ENCODE peak calls at places on chromosome 10, in six cellular contexts. One of them, this sample, is unnamed.

GRCh38 chr10:926075-926698 is 5.3 kb downstream of the LARP4B start:
- DNase-seq in heart left ventricle: no peak
- DNase-seq in suprapubic skin: no peak
- DNase-seq in NCI-H1105: no peak
- DNase-seq in CD8-positive, alpha-beta memory T cell: no peak
- DNase-seq in AG04450: no peak
- DNase-seq in this sample: peak; percentile 73

GRCh38 chr10:124719213-124719851 is 24.8 kb downstream of the FAM53B start:
- DNase-seq in heart left ventricle: peak; percentile 75
- DNase-seq in suprapubic skin: no peak
- DNase-seq in NCI-H1105: peak; percentile 32
- DNase-seq in CD8-positive, alpha-beta memory T cell: peak; percentile 57
- DNase-seq in AG04450: no peak
- DNase-seq in this sample: no peak

GRCh38 chr10:69446650-69447151 is 4.6 kb upstream of the TSPAN15 start:
- DNase-seq in heart left ventricle: no peak
- DNase-seq in suprapubic skin: no peak
- DNase-seq in NCI-H1105: no peak
- DNase-seq in CD8-positive, alpha-beta memory T cell: no peak
- DNase-seq in AG04450: peak; percentile 37
- DNase-seq in this sample: no peak

GRCh38 chr10:132570771-132571564 is 33.4 kb downstream of the INPP5A start:
- DNase-seq in heart left ventricle: no peak
- DNase-seq in suprapubic skin: peak; percentile 78
- DNase-seq in NCI-H1105: peak; percentile 8
- DNase-seq in CD8-positive, alpha-beta memory T cell: no peak
- DNase-seq in AG04450: no peak
- DNase-seq in this sample: no peak

GRCh38 chr10:6579904-6580278 is at the start of gene PRKCQ:
- DNase-seq in heart left ventricle: no peak
- DNase-seq in suprapubic skin: no peak
- DNase-seq in NCI-H1105: no peak
- DNase-seq in CD8-positive, alpha-beta memory T cell: no peak
- DNase-seq in AG04450: no peak
- DNase-seq in this sample: no peak

GRCh38 chr10:129486805-129487204 is 19.8 kb downstream of the MGMT start:
- DNase-seq in heart left ventricle: no peak
- DNase-seq in suprapubic skin: no peak
- DNase-seq in NCI-H1105: no peak
- DNase-seq in CD8-positive, alpha-beta memory T cell: no peak
- DNase-seq in AG04450: no peak
- DNase-seq in this sample: no peak

GRCh38 chr10:26445411-26446031 is 7.4 kb downstream of the APBB1IP start:
- DNase-seq in heart left ventricle: no peak
- DNase-seq in suprapubic skin: no peak
- DNase-seq in NCI-H1105: no peak
- DNase-seq in CD8-positive, alpha-beta memory T cell: no peak
- DNase-seq in AG04450: no peak
- DNase-seq in this sample: no peak

GRCh38 chr10:51073461-51074237 is 638 bp upstream of the PRKG1 start:
- DNase-seq in heart left ventricle: peak; percentile 43
- DNase-seq in suprapubic skin: no peak
- DNase-seq in NCI-H1105: no peak
- DNase-seq in CD8-positive, alpha-beta memory T cell: no peak
- DNase-seq in AG04450: no peak
- DNase-seq in this sample: peak; percentile 60

GRCh38 chr10:76902949-76903348 is 734.7 kb downstream of the KCNMA1 start:
- DNase-seq in heart left ventricle: peak; percentile 50
- DNase-seq in suprapubic skin: no peak
- DNase-seq in NCI-H1105: no peak
- DNase-seq in CD8-positive, alpha-beta memory T cell: no peak
- DNase-seq in AG04450: no peak
- DNase-seq in this sample: no peak

GRCh38 chr10:132249232-132249724 is 58.5 kb downstream of the STK32C start:
- DNase-seq in heart left ventricle: no peak
- DNase-seq in suprapubic skin: no peak
- DNase-seq in NCI-H1105: no peak
- DNase-seq in CD8-positive, alpha-beta memory T cell: no peak
- DNase-seq in AG04450: no peak
- DNase-seq in this sample: no peak

GRCh38 chr10:47381427-47382379 is 2.4 kb downstream of the ZNF488 start:
- DNase-seq in heart left ventricle: peak; percentile 6
- DNase-seq in suprapubic skin: no peak
- DNase-seq in NCI-H1105: no peak
- DNase-seq in CD8-positive, alpha-beta memory T cell: no peak
- DNase-seq in AG04450: no peak
- DNase-seq in this sample: no peak

GRCh38 chr10:68315582-68315981 is 16.3 kb upstream of the HNRNPH3 start:
- DNase-seq in heart left ventricle: no peak
- DNase-seq in suprapubic skin: no peak
- DNase-seq in NCI-H1105: no peak
- DNase-seq in CD8-positive, alpha-beta memory T cell: no peak
- DNase-seq in AG04450: no peak
- DNase-seq in this sample: no peak

GRCh38 chr10:120505866-120506265 is 48.8 kb downstream of the PLPP4 start:
- DNase-seq in heart left ventricle: no peak
- DNase-seq in suprapubic skin: no peak
- DNase-seq in NCI-H1105: no peak
- DNase-seq in CD8-positive, alpha-beta memory T cell: no peak
- DNase-seq in AG04450: no peak
- DNase-seq in this sample: no peak

GRCh38 chr10:33901166-33901565 is 566.7 kb upstream of the NRP1 start:
- DNase-seq in heart left ventricle: no peak
- DNase-seq in suprapubic skin: no peak
- DNase-seq in NCI-H1105: no peak
- DNase-seq in CD8-positive, alpha-beta memory T cell: no peak
- DNase-seq in AG04450: peak; percentile 41
- DNase-seq in this sample: no peak

GRCh38 chr10:119616879-119617580 is 20.3 kb upstream of the TIAL1 start:
- DNase-seq in heart left ventricle: no peak
- DNase-seq in suprapubic skin: peak; percentile 77
- DNase-seq in NCI-H1105: no peak
- DNase-seq in CD8-positive, alpha-beta memory T cell: no peak
- DNase-seq in AG04450: no peak
- DNase-seq in this sample: no peak

GRCh38 chr10:11425288-11425595 is 186.2 kb downstream of the USP6NL start:
- DNase-seq in heart left ventricle: no peak
- DNase-seq in suprapubic skin: peak; percentile 8
- DNase-seq in NCI-H1105: no peak
- DNase-seq in CD8-positive, alpha-beta memory T cell: no peak
- DNase-seq in AG04450: no peak
- DNase-seq in this sample: no peak

GRCh38 chr10:3213758-3214545 is 41.4 kb upstream of the PITRM1 start:
- DNase-seq in heart left ventricle: no peak
- DNase-seq in suprapubic skin: no peak
- DNase-seq in NCI-H1105: no peak
- DNase-seq in CD8-positive, alpha-beta memory T cell: no peak
- DNase-seq in AG04450: no peak
- DNase-seq in this sample: no peak

This sample was measured in upper lobe of left lung.